ENCODE peak calls at places on chromosome 18, in seven cellular contexts. K is psoas muscle, N is MG63, R is Panc1, M is brain microvascular endothelial cell, J is adrenal gland, D is Peyer's patch. B is an unnamed sample. For H3K36me3 and H3K27me3, the result is how much of the 10 kb centered on the place peaks cover.

GRCh38 chr18:38032516-38032915 is 466.9 kb upstream of the CELF4 start:
- DNase-seq in K (no peak), J (no peak), D (no peak), M (no peak), N (no peak), R (no peak), B (no peak)

GRCh38 chr18:76981388-76981968 is 151.1 kb downstream of the MBP start:
- DNase-seq in N (no peak), J (peak), M (no peak), K (no peak), D (peak), R (no peak), B (no peak)

GRCh38 chr18:49911414-49911813 is 98.1 kb upstream of the ACAA2 start:
- DNase-seq in M (no peak), N (no peak), K (no peak), D (no peak), J (no peak), R (no peak), B (no peak)

GRCh38 chr18:44852818-44853217 is 172.1 kb downstream of the SETBP1 start:
- DNase-seq in N (no peak), R (no peak), M (no peak), K (no peak), D (no peak), J (no peak), B (no peak)

GRCh38 chr18:78789850-78790249 is 189.8 kb upstream of the SALL3 start:
- DNase-seq in N (no peak), R (no peak), J (no peak), M (no peak), D (no peak), K (no peak), B (no peak)

GRCh38 chr18:54957987-54958386 is 1.3 kb downstream of the CCDC68 start:
- DNase-seq in R (no peak), D (no peak), K (no peak), M (peak), N (no peak), J (no peak), B (no peak)

GRCh38 chr18:24831091-24831490 is 370.7 kb downstream of the HRH4 start:
- DNase-seq in D (no peak), R (no peak), J (no peak), M (no peak), K (no peak), N (no peak), B (no peak)

GRCh38 chr18:22503803-22504202 is 86.1 kb upstream of the CTAGE1 start:
- DNase-seq in D (no peak), N (no peak), J (no peak), K (peak), M (no peak), R (no peak), B (no peak)

GRCh38 chr18:56615738-56616520 is 22.5 kb downstream of the TXNL1 start:
- DNase-seq in M (no peak), R (no peak), D (no peak), K (no peak), J (no peak), N (no peak), B (no peak)

GRCh38 chr18:34875150-34875549 is 165.1 kb downstream of the DTNA start:
- DNase-seq in K (no peak), J (no peak), M (no peak), N (no peak), R (no peak), D (no peak), B (no peak)
- H3K4me3 ChIP-seq in K (no peak), J (no peak), M (no peak), N (no peak), R (no peak), D (no peak), B (no peak)

GRCh38 chr18:2590303-2590702 is 18.9 kb downstream of the NDC80 start:
- DNase-seq in M (no peak), R (no peak), D (no peak), N (no peak), J (no peak), K (no peak), B (no peak)

GRCh38 chr18:2589345-2590060 is 18.1 kb downstream of the NDC80 start:
- DNase-seq in J (no peak), D (no peak), K (no peak), R (no peak), M (no peak), N (no peak), B (no peak)

GRCh38 chr18:2588666-2589344 is 17.4 kb downstream of the NDC80 start:
- DNase-seq in J (no peak), D (no peak), N (no peak), M (no peak), R (no peak), K (no peak), B (no peak)

DNA sequence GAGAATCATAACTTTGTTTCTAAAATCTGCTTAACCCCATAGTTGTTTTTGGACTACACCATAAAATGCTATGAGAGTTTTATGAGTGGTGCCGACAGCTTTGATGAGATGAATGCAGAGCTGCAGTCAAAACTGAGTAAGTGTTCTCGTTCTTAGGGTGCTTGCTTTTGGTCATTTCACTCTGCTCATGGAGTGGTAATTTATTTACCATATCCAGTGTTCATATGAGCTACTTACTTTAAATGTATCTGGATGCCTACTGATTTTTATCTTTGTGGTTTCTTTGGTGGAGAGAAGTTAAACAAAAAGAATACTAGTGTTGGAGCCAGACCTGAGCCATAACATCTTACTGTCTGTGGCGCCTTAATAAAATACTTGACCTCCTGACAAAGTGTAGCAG is 16.4 kb downstream of the NDC80 start:
- DNase-seq in J (no peak), R (no peak), N (no peak), K (no peak), M (no peak), D (no peak), B (no peak)
- H3K36me3 ChIP-seq in J (under half), R (under half), N (half or more), K (under half), M (under half), D (under half), B (under half)

GRCh38 chr18:43139288-43139946 is 23.9 kb upstream of the RIT2 start:
- DNase-seq in R (no peak), K (no peak), D (no peak), M (no peak), J (no peak), N (no peak), B (no peak)

GRCh38 chr18:43129946-43130523 is 14.6 kb upstream of the RIT2 start:
- DNase-seq in R (no peak), M (peak), D (no peak), N (peak), J (no peak), K (no peak), B (no peak)

GRCh38 chr18:43134876-43135275 is 19.4 kb upstream of the RIT2 start:
- DNase-seq in R (no peak), D (no peak), J (no peak), K (no peak), M (no peak), N (no peak), B (no peak)
- H3K27me3 ChIP-seq in R (under half), D (under half), J (under half), K (under half), M (under half), N (under half), B (under half)

GRCh38 chr18:32770651-32771168 is 2.1 kb downstream of the KLHL14 start:
- DNase-seq in N (no peak), R (no peak), K (no peak), M (no peak), J (no peak), D (peak), B (peak)
- H3K4me3 ChIP-seq in N (no peak), R (peak), K (peak), M (peak), J (no peak), D (peak), B (peak)

GRCh38 chr18:35096677-35097011 is 55.4 kb downstream of the MAPRE2 start:
- DNase-seq in M (no peak), J (no peak), R (no peak), D (no peak), N (no peak), K (no peak), B (no peak)

GRCh38 chr18:35097763-35098162 is 56.5 kb downstream of the MAPRE2 start:
- DNase-seq in K (no peak), J (no peak), D (no peak), N (no peak), M (no peak), R (no peak), B (no peak)

GRCh38 chr18:35104391-35105051 is 63.3 kb downstream of the MAPRE2 start:
- DNase-seq in J (no peak), M (no peak), N (no peak), R (no peak), K (no peak), D (no peak), B (no peak)

GRCh38 chr18:35095983-35096676 is 54.9 kb downstream of the MAPRE2 start:
- DNase-seq in J (no peak), M (peak), D (no peak), N (no peak), K (no peak), R (no peak), B (peak)

DNA sequence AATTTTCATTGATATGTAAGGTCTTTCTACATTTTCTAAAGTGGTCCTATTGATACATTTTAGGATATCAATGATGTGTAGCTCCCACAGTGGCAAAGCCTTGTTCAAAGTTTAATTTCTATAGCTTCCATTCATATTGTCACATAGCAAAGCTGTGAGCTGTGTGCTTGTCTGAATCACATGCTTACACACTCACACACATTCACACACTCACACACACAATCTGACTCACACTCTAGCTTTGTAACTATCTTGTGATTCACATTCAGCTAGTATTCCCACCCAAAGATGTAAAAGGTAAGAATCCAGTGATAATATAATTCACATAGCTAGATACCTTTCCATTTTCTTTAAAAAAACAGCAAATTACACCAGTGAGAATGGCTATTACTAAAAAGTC is 58.7 kb downstream of the MAPRE2 start:
- DNase-seq in K (no peak), N (no peak), J (no peak), D (no peak), R (no peak), M (peak), B (no peak)
- H3K36me3 ChIP-seq in K (under half), N (under half), J (under half), D (under half), R (under half), M (under half), B (under half)